ENCODE peak calls at places on chromosome 16, in four cellular contexts. E is CD4-positive, alpha-beta T cell; V is ovary; A is Caco-2. P is an unnamed sample.

GRCh38 chr16:14013571-14014283 is 57.4 kb upstream of the MRTFB start:
- DNase-seq in E (no peak), V (no peak), A (no peak), P (no peak)

GRCh38 chr16:87667443-87667842 is 65.1 kb downstream of the JPH3 start:
- DNase-seq in E (no peak), V (no peak), A (no peak), P (no peak)

GRCh38 chr16:23575834-23576233 is 18.3 kb downstream of the UBFD1 start:
- DNase-seq in E (no peak), V (no peak), A (no peak), P (no peak)

GRCh38 chr16:27232875-27233605 is 29.7 kb downstream of the KDM8 start:
- DNase-seq in E (no peak), V (no peak), A (no peak), P (no peak)

GRCh38 chr16:65314246-65315003 is 192.6 kb upstream of the CDH11 start:
- DNase-seq in E (no peak), V (no peak), A (no peak), P (no peak)

GRCh38 chr16:52114414-52114813 is 432.5 kb downstream of the TOX3 start:
- DNase-seq in E (no peak), V (no peak), A (no peak), P (no peak)

GRCh38 chr16:74867281-74867849 is 92.7 kb upstream of the FA2H start:
- DNase-seq in E (no peak), V (no peak), A (no peak), P (no peak)

GRCh38 chr16:28289106-28289505 is 3.2 kb upstream of the SBK1 start:
- DNase-seq in E (no peak), V (no peak), A (no peak), P (no peak)

GRCh38 chr16:55955845-55956244 is 80.7 kb upstream of the CES5A start:
- DNase-seq in E (no peak), V (no peak), A (no peak), P (no peak)

DNA sequence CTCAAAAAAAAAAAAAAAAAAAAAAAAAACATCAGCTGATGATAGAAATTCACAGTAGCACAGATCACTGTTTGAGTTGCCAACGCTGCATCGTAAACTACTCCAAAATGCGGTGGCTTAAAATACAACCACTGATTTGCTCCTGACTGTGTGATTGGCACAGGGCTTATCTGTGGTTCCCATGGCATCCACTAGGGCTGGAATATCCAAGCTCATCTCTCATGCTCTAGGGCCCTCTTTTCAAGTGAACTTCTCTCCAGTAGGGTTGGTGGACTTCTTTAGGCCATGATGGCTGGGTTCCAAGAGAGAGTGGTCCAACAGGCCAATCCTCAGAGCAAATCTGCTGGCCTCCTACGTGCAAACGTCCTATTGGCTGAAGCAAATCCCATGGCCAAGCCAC is 15.9 kb upstream of the GPRC5B start:
- DNase-seq in E (no peak), V (no peak), A (no peak), P (no peak)
- TF ChIP-seq CTCF in E (no peak), V (no peak), A (no peak), P (no peak)

DNA sequence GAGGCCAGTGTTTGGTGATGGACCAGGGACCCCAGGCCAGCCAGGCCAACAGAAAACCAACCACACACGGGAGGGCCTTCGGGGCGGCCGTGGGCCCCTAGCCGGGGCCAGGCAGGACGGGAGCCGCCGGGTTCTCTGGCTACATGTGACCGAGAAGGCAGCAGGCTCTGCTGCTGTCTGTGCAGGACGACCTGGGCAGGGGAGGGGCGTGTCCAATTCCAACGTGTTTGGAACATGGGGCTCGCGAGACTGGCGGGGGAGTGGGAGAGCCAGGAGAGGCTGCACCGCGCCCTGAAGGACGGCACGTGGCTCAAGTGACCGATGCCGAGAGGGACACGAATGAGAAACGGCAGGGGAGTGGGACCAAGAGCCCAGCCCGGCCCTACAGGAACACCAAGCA is 75.4 kb downstream of the LMF1 start:
- DNase-seq in E (no peak), V (no peak), A (no peak), P (no peak)
- TF ChIP-seq CTCF in E (no peak), V (no peak), A (no peak), P (no peak)

DNA sequence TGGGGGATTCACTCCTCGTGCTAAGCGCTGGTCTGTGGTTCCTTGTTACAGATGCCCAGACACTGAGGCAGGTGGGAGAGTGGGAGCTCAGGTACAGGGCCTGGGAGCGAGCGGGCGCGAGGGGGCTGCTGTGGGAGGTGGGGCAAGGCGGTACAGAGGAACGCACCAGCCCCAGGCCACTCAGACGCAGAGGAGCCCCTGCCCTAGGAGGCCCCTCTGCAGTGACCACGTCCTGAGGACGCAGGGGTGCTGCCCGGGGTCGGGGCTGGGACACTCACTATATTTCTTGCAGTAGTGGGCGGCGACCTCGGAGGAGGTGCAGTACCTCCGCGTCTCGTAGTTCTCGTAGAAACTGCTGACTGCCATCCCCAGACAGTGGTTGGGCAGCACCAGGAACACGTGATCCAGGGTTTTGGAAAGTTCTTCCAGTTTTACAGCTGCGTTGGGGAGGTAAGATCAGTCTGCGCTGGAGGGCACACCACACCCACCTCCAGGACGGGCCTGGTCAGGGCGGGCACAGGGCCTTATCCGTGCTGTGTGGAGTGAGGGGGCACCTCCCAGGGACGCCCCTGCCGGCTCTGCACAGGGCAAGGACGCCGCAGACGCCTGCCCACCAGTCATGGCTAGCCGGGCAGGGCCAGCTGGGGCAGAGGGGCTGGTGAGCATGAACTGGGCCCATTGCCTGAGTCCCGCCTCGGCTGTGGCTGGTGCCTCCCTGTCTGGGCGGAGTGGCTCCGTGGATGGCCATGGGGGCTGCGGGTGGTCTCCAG is 16.3 kb upstream of the RNPS1 start:
- DNase-seq in E (no peak), V (no peak), A (no peak), P (no peak)
- TF ChIP-seq CTCF in E (no peak), V (no peak), A (no peak), P (no peak)

GRCh38 chr16:4272114-4272954 is 489 bp downstream of the TFAP4 start:
- DNase-seq in E (peak; percentile 47), V (no peak), A (peak; percentile 62), P (peak; percentile 34)
- TF ChIP-seq CTCF in E (no peak), V (no peak), A (no peak), P (no peak)

GRCh38 chr16:47622666-47623176 is 161.6 kb downstream of the PHKB start:
- DNase-seq in E (no peak), V (no peak), A (no peak), P (no peak)
- TF ChIP-seq CTCF in E (no peak), V (no peak), A (no peak), P (no peak)

P was measured in progenitor cell of endocrine pancreas.